ENCODE peak calls at places on chromosomes 5 and 9, in nine cellular contexts. T, H, U, L, O, G, V, J and Q are unnamed samples.
A peak's percentile ranks its signal among the peaks of the same experiment; 100 is the strongest.

GRCh38 chr5:23318166-23318565 is 189.2 kb upstream of the PRDM9 start:
- DNase-seq in T (peak; percentile 58), H (peak; percentile 41), U (no peak), L (no peak), O (no peak), G (no peak), V (no peak), J (no peak), Q (no peak)

GRCh38 chr5:318931-319601 is 2.4 kb upstream of the AHRR start:
- DNase-seq in T (no peak), H (no peak), U (no peak), L (no peak), O (no peak), G (no peak), V (no peak), J (no peak), Q (no peak)

GRCh38 chr5:23446436-23446835 is 61.0 kb upstream of the PRDM9 start:
- DNase-seq in T (peak; percentile 52), H (peak; percentile 88), U (no peak), L (peak; percentile 87), O (no peak), G (no peak), V (peak; percentile 83), J (no peak), Q (peak; percentile 4)

GRCh38 chr5:79588645-79589044 is 23.6 kb upstream of the TENT2 start:
- DNase-seq in T (no peak), H (no peak), U (no peak), L (no peak), O (no peak), G (peak; percentile 35), V (no peak), J (no peak), Q (no peak)

GRCh38 chr9:3865373-3865772 is 339.6 kb upstream of the RFX3 start:
- DNase-seq in T (peak; percentile 21), H (peak; percentile 74), U (peak; percentile 6), L (peak; percentile 86), O (no peak), G (no peak), V (peak; percentile 22), J (no peak), Q (no peak)

GRCh38 chr5:142883025-142883424 is 112.8 kb downstream of the ARHGAP26 start:
- DNase-seq in T (no peak), H (peak; percentile 76), U (peak; percentile 92), L (peak; percentile 66), O (peak; percentile 60), G (no peak), V (peak; percentile 74), J (no peak), Q (no peak)

GRCh38 chr5:79333852-79334557 is 98.1 kb downstream of the JMY start:
- DNase-seq in T (no peak), H (no peak), U (no peak), L (no peak), O (no peak), G (no peak), V (no peak), J (no peak), Q (no peak)

GRCh38 chr5:106862450-106863193 is 808.1 kb downstream of the EFNA5 start:
- DNase-seq in T (no peak), H (peak; percentile 21), U (peak; percentile 84), L (peak; percentile 10), O (no peak), G (no peak), V (peak; percentile 8), J (no peak), Q (no peak)

GRCh38 chr5:522899-523657 is 1.2 kb downstream of the SLC9A3 start:
- DNase-seq in T (no peak), H (no peak), U (no peak), L (no peak), O (no peak), G (no peak), V (no peak), J (no peak), Q (no peak)

GRCh38 chr5:53480474-53481353 is at the start of gene FST:
- DNase-seq in T (no peak), H (peak; percentile 32), U (peak; percentile 41), L (peak; percentile 28), O (peak; percentile 35), G (peak; percentile 17), V (peak; percentile 47), J (peak; percentile 44), Q (peak; percentile 39)

GRCh38 chr9:14417230-14417629 is 103.3 kb upstream of the NFIB start:
- DNase-seq in T (peak; percentile 49), H (peak; percentile 65), U (no peak), L (peak; percentile 92), O (no peak), G (no peak), V (peak; percentile 79), J (no peak), Q (no peak)

GRCh38 chr5:138177936-138178515 is 404 bp downstream of the BRD8 start:
- DNase-seq in T (peak; percentile 19), H (peak; percentile 33), U (peak; percentile 60), L (peak; percentile 37), O (no peak), G (peak; percentile 60), V (peak; percentile 38), J (peak; percentile 61), Q (no peak)

GRCh38 chr5:180209137-180209581 is at the start of gene RASGEF1C:
- DNase-seq in T (peak; percentile 74), H (peak; percentile 62), U (peak; percentile 40), L (peak; percentile 40), O (peak; percentile 77), G (peak; percentile 88), V (peak; percentile 70), J (peak; percentile 71), Q (peak; percentile 67)

GRCh38 chr9:134436926-134437325 is 110.7 kb downstream of the RXRA start:
- DNase-seq in T (no peak), H (no peak), U (no peak), L (no peak), O (no peak), G (no peak), V (no peak), J (no peak), Q (no peak)

GRCh38 chr5:16862777-16863176 is 73.3 kb downstream of the MYO10 start:
- DNase-seq in T (no peak), H (no peak), U (no peak), L (no peak), O (no peak), G (no peak), V (no peak), J (no peak), Q (no peak)

GRCh38 chr5:108587816-108588215 is 159.9 kb upstream of the FER start:
- DNase-seq in T (no peak), H (no peak), U (no peak), L (no peak), O (no peak), G (no peak), V (no peak), J (no peak), Q (no peak)

GRCh38 chr9:36985769-36986547 is 48.1 kb downstream of the PAX5 start:
- DNase-seq in T (no peak), H (no peak), U (no peak), L (no peak), O (no peak), G (no peak), V (no peak), J (no peak), Q (no peak)

GRCh38 chr9:115443890-115444289 is 325.9 kb upstream of the TNC start:
- DNase-seq in T (no peak), H (no peak), U (no peak), L (no peak), O (no peak), G (no peak), V (no peak), J (no peak), Q (no peak)

GRCh38 chr9:76101945-76102344 is 211.5 kb downstream of the PCSK5 start:
- DNase-seq in T (no peak), H (no peak), U (no peak), L (no peak), O (no peak), G (no peak), V (no peak), J (no peak), Q (peak; percentile 51)

GRCh38 chr9:22413884-22414283 is 32.7 kb upstream of the DMRTA1 start:
- DNase-seq in T (peak; percentile 75), H (no peak), U (peak; percentile 9), L (peak; percentile 51), O (no peak), G (no peak), V (no peak), J (no peak), Q (no peak)

GRCh38 chr9:96564217-96564616 is 55.4 kb downstream of the CDC14B start:
- DNase-seq in T (no peak), H (no peak), U (no peak), L (no peak), O (no peak), G (no peak), V (no peak), J (no peak), Q (no peak)
- H3K4me3 ChIP-seq in T (no peak overlapping the region), H (no peak overlapping the region), U (no peak overlapping the region), L (no peak overlapping the region), O (no peak overlapping the region), G (no peak overlapping the region), V (no peak overlapping the region), J (no peak overlapping the region), Q (no peak overlapping the region)

GRCh38 chr5:153402550-153402949 is 87.9 kb upstream of the GRIA1 start:
- DNase-seq in T (peak; percentile 20), H (peak; percentile 10), U (no peak), L (peak; percentile 45), O (no peak), G (no peak), V (no peak), J (no peak), Q (no peak)
- TF ChIP-seq CTCF in T (no peak), H (no peak), U (no peak), L (no peak), O (no peak), G (no peak), V (no peak), J (no peak), Q (no peak)

DNA sequence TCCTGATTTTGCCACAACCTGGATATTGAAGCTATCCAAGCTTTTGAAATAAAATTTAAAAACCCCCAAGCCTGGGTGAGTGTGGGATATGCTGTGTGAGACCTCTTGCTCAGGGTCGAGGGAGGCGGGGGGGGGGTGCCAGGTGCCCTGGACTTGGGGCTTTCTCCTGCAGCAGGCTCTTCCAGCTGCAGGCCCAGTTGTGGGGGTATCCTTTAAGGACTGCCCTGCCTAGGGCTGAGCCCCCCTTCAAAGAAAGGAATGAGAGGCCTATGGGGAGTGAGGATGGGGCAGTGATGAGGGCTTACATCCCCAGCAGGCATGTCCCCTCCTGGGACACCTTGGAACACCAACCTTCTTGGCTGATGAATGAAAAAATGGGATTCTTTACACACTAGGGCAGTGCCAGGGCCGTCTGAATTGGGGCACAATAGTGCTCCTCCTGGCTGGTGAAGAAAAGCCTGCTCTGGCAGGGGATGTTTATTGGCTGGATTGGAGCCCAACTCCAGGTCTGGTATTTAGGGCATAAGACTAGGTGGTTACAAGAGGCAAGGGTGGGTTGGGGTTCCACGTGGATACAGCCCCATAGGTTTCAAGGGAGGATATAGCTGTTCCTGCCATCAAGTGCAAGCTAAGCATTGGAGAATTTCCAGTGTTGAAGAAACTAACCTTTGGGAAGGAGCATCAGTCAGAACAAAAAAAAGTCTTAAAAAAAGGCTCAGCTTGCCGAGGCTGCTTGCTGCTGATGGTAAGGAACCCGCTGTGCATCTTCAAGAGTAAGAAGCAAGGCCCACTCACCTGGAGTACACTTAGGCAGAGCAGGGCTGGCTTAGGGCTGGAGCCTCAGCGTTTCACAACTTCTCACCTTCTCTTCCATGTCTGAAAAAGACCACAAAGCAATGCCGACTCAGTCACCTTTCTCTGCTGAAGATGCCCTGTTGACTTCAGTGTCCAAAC is 7.0 kb downstream of the HNRNPAB start:
- DNase-seq in T (no peak), H (no peak), U (no peak), L (no peak), O (no peak), G (no peak), V (no peak), J (no peak), Q (no peak)
- H3K4me3 ChIP-seq in T (no peak overlapping the region), H (no peak overlapping the region), U (no peak overlapping the region), L (no peak overlapping the region), O (no peak overlapping the region), G (no peak overlapping the region), V (no peak overlapping the region), J (no peak overlapping the region), Q (no peak overlapping the region)

GRCh38 chr5:2848634-2849033 is 97.2 kb upstream of the IRX2 start:
- DNase-seq in T (peak; percentile 24), H (peak; percentile 0), U (no peak), L (peak; percentile 7), O (no peak), G (no peak), V (no peak), J (no peak), Q (no peak)
- TF ChIP-seq CTCF in T (peak; percentile 51), H (no peak), U (no peak), L (peak; percentile 14), O (no peak), G (no peak), V (no peak), J (no peak), Q (no peak)